ENCODE peak calls at places on chromosome 20, in seven cellular contexts. C, B, Z, E, L, Q and D are unnamed samples.

GRCh38 chr20:53899351-53900167 is 170.8 kb downstream of the BCAS1 start:
- DNase-seq in C (peak; percentile 88), B (no peak), Z (peak; percentile 60), E (no peak), L (peak; percentile 92), Q (no peak), D (peak; percentile 50)

GRCh38 chr20:44247676-44248419 is 740 bp downstream of the GDAP1L1 start:
- DNase-seq in C (no peak), B (peak; percentile 86), Z (peak; percentile 56), E (no peak), L (peak; percentile 74), Q (peak; percentile 73), D (peak; percentile 68)

GRCh38 chr20:40776702-40777457 is 87.8 kb upstream of the MAFB start:
- DNase-seq in C (no peak), B (no peak), Z (no peak), E (no peak), L (no peak), Q (no peak), D (no peak)

GRCh38 chr20:58330692-58331091 is 21.2 kb downstream of the RAB22A start:
- DNase-seq in C (no peak), B (no peak), Z (no peak), E (no peak), L (no peak), Q (no peak), D (no peak)

GRCh38 chr20:40604416-40604815 is 84.6 kb downstream of the MAFB start:
- DNase-seq in C (no peak), B (no peak), Z (no peak), E (no peak), L (no peak), Q (no peak), D (no peak)

GRCh38 chr20:58854638-58855471 is 2.3 kb downstream of the GNAS start:
- DNase-seq in C (no peak), B (peak; percentile 42), Z (no peak), E (no peak), L (no peak), Q (no peak), D (no peak)

GRCh38 chr20:4956200-4956810 is 45.0 kb downstream of the SLC23A2 start:
- DNase-seq in C (peak; percentile 45), B (no peak), Z (peak; percentile 79), E (no peak), L (peak; percentile 75), Q (no peak), D (peak; percentile 8)

GRCh38 chr20:35297153-35297552 is 4.9 kb upstream of the FAM83C start:
- DNase-seq in C (no peak), B (peak; percentile 50), Z (no peak), E (no peak), L (no peak), Q (no peak), D (no peak)

GRCh38 chr20:38631155-38632022 is 29.8 kb downstream of the ARHGAP40 start:
- DNase-seq in C (peak; percentile 28), B (no peak), Z (no peak), E (no peak), L (no peak), Q (no peak), D (no peak)

GRCh38 chr20:25867776-25868649 is 171.4 kb upstream of the ZNF337 start:
- DNase-seq in C (peak; percentile 37), B (peak; percentile 78), Z (peak; percentile 55), E (peak; percentile 60), L (peak; percentile 56), Q (peak; percentile 57), D (no peak)

GRCh38 chr20:20277772-20278382 is 90.0 kb upstream of the INSM1 start:
- DNase-seq in C (no peak), B (no peak), Z (no peak), E (no peak), L (no peak), Q (no peak), D (no peak)

GRCh38 chr20:10381477-10381876 is 52.5 kb downstream of the MKKS start:
- DNase-seq in C (no peak), B (no peak), Z (no peak), E (no peak), L (no peak), Q (no peak), D (no peak)

GRCh38 chr20:42530855-42531674 is 658.6 kb downstream of the PTPRT start:
- DNase-seq in C (no peak), B (peak; percentile 34), Z (peak; percentile 11), E (no peak), L (peak; percentile 21), Q (peak; percentile 11), D (peak; percentile 34)

GRCh38 chr20:39897058-39897457 is 792.0 kb downstream of the MAFB start:
- DNase-seq in C (no peak), B (no peak), Z (no peak), E (no peak), L (no peak), Q (no peak), D (no peak)

GRCh38 chr20:57870597-57871236 is 160.9 kb upstream of the PMEPA1 start:
- DNase-seq in C (no peak), B (no peak), Z (no peak), E (no peak), L (no peak), Q (no peak), D (no peak)

GRCh38 chr20:50455656-50456451 is 54.3 kb upstream of the PTPN1 start:
- DNase-seq in C (no peak), B (no peak), Z (no peak), E (peak; percentile 58), L (no peak), Q (no peak), D (no peak)

GRCh38 chr20:59779656-59780380 is 153.6 kb downstream of the SYCP2 start:
- DNase-seq in C (no peak), B (peak; percentile 16), Z (no peak), E (no peak), L (no peak), Q (no peak), D (no peak)

GRCh38 chr20:46099491-46100287 is 9.9 kb upstream of the NCOA5 start:
- DNase-seq in C (peak; percentile 25), B (peak; percentile 76), Z (no peak), E (no peak), L (no peak), Q (no peak), D (no peak)
- TF ChIP-seq CTCF in C (no peak), B (peak; percentile 49), Z (no peak), E (no peak), L (no peak), Q (no peak), D (no peak)

GRCh38 chr20:8457978-8458377 is 325.9 kb downstream of the PLCB1 start:
- DNase-seq in C (no peak), B (no peak), Z (no peak), E (no peak), L (no peak), Q (no peak), D (no peak)

GRCh38 chr20:8449120-8449519 is 317.1 kb downstream of the PLCB1 start:
- DNase-seq in C (no peak), B (no peak), Z (no peak), E (no peak), L (no peak), Q (no peak), D (no peak)

GRCh38 chr20:8454137-8454712 is 322.2 kb downstream of the PLCB1 start:
- DNase-seq in C (no peak), B (peak; percentile 50), Z (peak; percentile 10), E (no peak), L (peak; percentile 55), Q (no peak), D (no peak)
- TF ChIP-seq CTCF in C (no peak), B (peak; percentile 62), Z (no peak), E (no peak), L (no peak), Q (peak; percentile 29), D (no peak)

DNA sequence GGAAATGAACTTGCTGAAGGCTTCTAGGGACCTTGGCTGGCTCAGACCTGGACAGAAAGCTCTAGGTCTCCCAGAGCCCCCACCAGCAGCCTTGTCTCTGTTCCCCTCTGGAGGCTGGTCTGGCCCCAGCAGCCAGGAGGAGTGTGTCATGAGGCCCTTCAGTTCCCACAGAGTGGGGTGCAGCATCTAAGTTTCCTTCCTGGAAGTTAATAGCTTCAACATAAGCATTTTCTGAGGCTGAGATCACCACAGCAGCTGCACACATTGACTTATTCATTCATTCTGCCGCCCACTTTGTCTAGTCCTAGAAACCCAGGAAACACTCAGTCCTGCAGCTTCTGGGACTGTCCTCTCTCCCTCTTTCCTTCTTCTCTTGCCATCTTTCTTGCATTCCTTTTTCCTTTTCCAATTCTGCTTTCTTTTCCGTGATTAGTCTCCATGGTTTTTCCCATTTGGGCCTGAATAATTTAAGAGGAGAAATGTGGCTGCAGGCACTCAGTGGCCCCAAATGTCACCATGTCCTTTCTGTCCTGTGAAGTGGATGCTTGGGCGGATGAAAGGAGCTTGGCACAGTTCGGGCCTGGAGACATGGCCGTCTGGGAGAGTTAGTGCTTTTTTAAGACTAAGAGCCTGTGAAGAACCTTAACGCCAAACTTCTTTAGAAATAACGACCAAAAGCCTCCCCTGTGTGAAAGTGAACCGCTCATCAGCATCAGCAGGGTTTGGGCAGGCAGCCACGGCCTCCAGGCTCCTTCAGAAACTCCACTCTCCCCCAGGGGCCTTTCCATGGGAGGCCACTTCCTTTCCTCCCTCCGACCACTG is 31.0 kb upstream of the PCMTD2 start:
- DNase-seq in C (peak; percentile 78), B (no peak), Z (no peak), E (no peak), L (peak; percentile 64), Q (no peak), D (no peak)
- TF ChIP-seq CTCF in C (no peak), B (no peak), Z (no peak), E (no peak), L (no peak), Q (no peak), D (no peak)

GRCh38 chr20:45892828-45893500 is 1.8 kb downstream of the CTSA start:
- DNase-seq in C (no peak), B (no peak), Z (no peak), E (no peak), L (peak; percentile 59), Q (no peak), D (no peak)

GRCh38 chr20:45890997-45891983 is at the start of the genes CTSA and NEURL2:
- DNase-seq in C (peak; percentile 81), B (peak; percentile 90), Z (peak; percentile 99), E (peak; percentile 92), L (peak; percentile 99), Q (peak; percentile 83), D (peak; percentile 94)

GRCh38 chr20:45890077-45890996 is 671 bp downstream of the NEURL2 start:
- DNase-seq in C (no peak), B (peak; percentile 90), Z (peak; percentile 35), E (peak; percentile 86), L (peak; percentile 59), Q (peak; percentile 80), D (no peak)

GRCh38 chr20:45893831-45894230 is 2.7 kb downstream of the CTSA start:
- DNase-seq in C (no peak), B (no peak), Z (no peak), E (no peak), L (no peak), Q (no peak), D (no peak)

DNA sequence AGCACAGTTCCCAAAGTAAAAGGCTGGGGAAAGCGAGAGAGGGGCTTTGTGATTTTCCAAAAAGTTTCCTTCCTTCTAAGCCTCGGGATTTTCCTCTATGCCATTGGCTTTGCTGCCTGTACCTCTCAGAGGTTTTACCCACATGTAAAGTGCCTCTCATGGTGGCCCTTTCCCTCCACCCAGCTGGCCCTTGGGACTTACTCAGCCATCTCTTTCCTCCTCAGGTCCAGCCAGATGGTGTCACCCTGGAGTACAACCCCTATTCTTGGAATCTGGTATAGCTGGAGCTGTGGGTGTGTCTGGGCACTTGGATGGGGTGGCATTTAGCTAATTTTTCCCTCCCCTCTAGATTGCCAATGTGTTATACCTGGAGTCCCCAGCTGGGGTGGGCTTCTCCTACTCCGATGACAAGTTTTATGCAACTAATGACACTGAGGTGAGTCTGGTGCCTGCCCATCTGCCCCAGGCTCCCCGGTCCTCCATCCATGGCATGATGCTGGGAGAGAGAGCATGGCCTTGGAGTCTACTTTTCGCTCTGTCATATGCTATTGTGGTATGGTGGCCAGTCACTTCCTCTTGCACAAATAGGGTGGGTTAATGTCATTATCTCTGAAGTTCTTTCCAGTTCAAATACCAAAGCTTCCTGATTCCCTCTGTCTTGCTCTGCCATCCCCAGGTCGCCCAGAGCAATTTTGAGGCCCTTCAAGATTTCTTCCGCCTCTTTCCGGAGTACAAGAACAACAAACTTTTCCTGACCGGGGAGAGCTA is 1.1 kb downstream of the CTSA start:
- DNase-seq in C (peak; percentile 59), B (no peak), Z (peak; percentile 81), E (no peak), L (peak; percentile 66), Q (no peak), D (peak; percentile 43)
- TF ChIP-seq CTCF in C (peak; percentile 42), B (no peak), Z (no peak), E (no peak), L (no peak), Q (peak; percentile 13), D (no peak)